ENCODE peak calls at places on chromosome 14, in nine cellular contexts. P, N, H, J, R, V, Z, A and B are unnamed samples.

GRCh38 chr14:35386673-35387125 is 17.9 kb downstream of the NFKBIA start:
- DNase-seq in P (no peak), N (no peak), H (no peak), J (no peak), R (peak), V (no peak), Z (no peak), A (no peak), B (no peak)

GRCh38 chr14:106268013-106268727 is 741.8 kb downstream of the TMEM121 start:
- DNase-seq in P (peak), N (no peak), H (no peak), J (no peak), R (no peak), V (peak), Z (no peak), A (no peak), B (peak)

GRCh38 chr14:69839017-69839416 is 40.2 kb upstream of the SMOC1 start:
- DNase-seq in P (no peak), N (no peak), H (no peak), J (no peak), R (no peak), V (no peak), Z (no peak), A (no peak), B (no peak)

GRCh38 chr14:23346693-23347405 is 5.8 kb downstream of the SLC22A17 start:
- DNase-seq in P (no peak), N (no peak), H (no peak), J (no peak), R (no peak), V (no peak), Z (peak), A (no peak), B (no peak)

GRCh38 chr14:67733609-67734008 is 31.9 kb downstream of the RDH12 start:
- DNase-seq in P (no peak), N (no peak), H (no peak), J (no peak), R (no peak), V (no peak), Z (no peak), A (no peak), B (no peak)

GRCh38 chr14:33946679-33947078 is 4.2 kb downstream of the EGLN3 start:
- DNase-seq in P (no peak), N (no peak), H (no peak), J (no peak), R (no peak), V (no peak), Z (no peak), A (no peak), B (no peak)

GRCh38 chr14:33791971-33792370 is 158.9 kb downstream of the EGLN3 start:
- DNase-seq in P (no peak), N (no peak), H (no peak), J (no peak), R (no peak), V (no peak), Z (no peak), A (no peak), B (no peak)

GRCh38 chr14:70755655-70756054 is 53.7 kb downstream of the MAP3K9 start:
- DNase-seq in P (no peak), N (no peak), H (no peak), J (no peak), R (no peak), V (no peak), Z (no peak), A (no peak), B (no peak)

GRCh38 chr14:75446447-75446846 is 18.6 kb downstream of the JDP2 start:
- DNase-seq in P (no peak), N (no peak), H (no peak), J (no peak), R (no peak), V (no peak), Z (no peak), A (no peak), B (no peak)

GRCh38 chr14:76955575-76956252 is 72.8 kb downstream of the IRF2BPL start:
- DNase-seq in P (peak), N (peak), H (peak), J (no peak), R (peak), V (no peak), Z (peak), A (no peak), B (peak)